ENCODE peak calls at places on chromosomes 5 and 9, in nine cellular contexts. One of them, this sample, is unnamed.

GRCh38 chr5:154110781-154111180 is 72.0 kb downstream of the MFAP3 start:
- DNase-seq in adrenal gland: no peak
- DNase-seq in neural crest cell: no peak
- DNase-seq in stimulated activated CD4-positive, alpha-beta T cell treated with anti-CD3 and anti-CD28 coated beads, TNF-alpha, amount 100 ng/mL, for 24 hours: no peak
- DNase-seq in stomach: no peak
- DNase-seq in activated T-helper 1 cell treated with anti-CD3 and anti-CD28 coated beads, Interleukin-2, amount 50 U/mL, for 16 hours: no peak
- DNase-seq in activated T-cell treated with anti-CD3 and anti-CD28 coated beads for 1 hour: no peak
- DNase-seq in Right ventricle myocardium superior: no peak
- DNase-seq in activated CD8-positive, alpha-beta T cell treated with anti-CD3 and anti-CD28 coated beads, Interleukin-2, amount 10 ng/mL, durations not matched to agents 7 days and 5 days: no peak
- DNase-seq in this sample: no peak

GRCh38 chr5:91182763-91183162 is 200.4 kb downstream of the ARRDC3 start:
- DNase-seq in adrenal gland: no peak
- DNase-seq in neural crest cell: no peak
- DNase-seq in stimulated activated CD4-positive, alpha-beta T cell treated with anti-CD3 and anti-CD28 coated beads, TNF-alpha, amount 100 ng/mL, for 24 hours: no peak
- DNase-seq in stomach: no peak
- DNase-seq in activated T-helper 1 cell treated with anti-CD3 and anti-CD28 coated beads, Interleukin-2, amount 50 U/mL, for 16 hours: no peak
- DNase-seq in activated T-cell treated with anti-CD3 and anti-CD28 coated beads for 1 hour: no peak
- DNase-seq in Right ventricle myocardium superior: no peak
- DNase-seq in activated CD8-positive, alpha-beta T cell treated with anti-CD3 and anti-CD28 coated beads, Interleukin-2, amount 10 ng/mL, durations not matched to agents 7 days and 5 days: no peak
- DNase-seq in this sample: no peak

GRCh38 chr5:132099073-132099748 is 25.6 kb downstream of the CSF2 start:
- DNase-seq in adrenal gland: no peak
- DNase-seq in neural crest cell: no peak
- DNase-seq in stimulated activated CD4-positive, alpha-beta T cell treated with anti-CD3 and anti-CD28 coated beads, TNF-alpha, amount 100 ng/mL, for 24 hours: peak; percentile 56
- DNase-seq in stomach: no peak
- DNase-seq in activated T-helper 1 cell treated with anti-CD3 and anti-CD28 coated beads, Interleukin-2, amount 50 U/mL, for 16 hours: no peak
- DNase-seq in activated T-cell treated with anti-CD3 and anti-CD28 coated beads for 1 hour: no peak
- DNase-seq in Right ventricle myocardium superior: no peak
- DNase-seq in activated CD8-positive, alpha-beta T cell treated with anti-CD3 and anti-CD28 coated beads, Interleukin-2, amount 10 ng/mL, durations not matched to agents 7 days and 5 days: peak; percentile 61
- DNase-seq in this sample: no peak

GRCh38 chr5:43833966-43834365 is 231.0 kb downstream of the NNT start:
- DNase-seq in adrenal gland: no peak
- DNase-seq in neural crest cell: no peak
- DNase-seq in stimulated activated CD4-positive, alpha-beta T cell treated with anti-CD3 and anti-CD28 coated beads, TNF-alpha, amount 100 ng/mL, for 24 hours: no peak
- DNase-seq in stomach: no peak
- DNase-seq in activated T-helper 1 cell treated with anti-CD3 and anti-CD28 coated beads, Interleukin-2, amount 50 U/mL, for 16 hours: no peak
- DNase-seq in activated T-cell treated with anti-CD3 and anti-CD28 coated beads for 1 hour: no peak
- DNase-seq in Right ventricle myocardium superior: no peak
- DNase-seq in activated CD8-positive, alpha-beta T cell treated with anti-CD3 and anti-CD28 coated beads, Interleukin-2, amount 10 ng/mL, durations not matched to agents 7 days and 5 days: no peak
- DNase-seq in this sample: no peak

GRCh38 chr5:118611332-118611945 is 376.9 kb downstream of the DTWD2 start:
- DNase-seq in adrenal gland: no peak
- DNase-seq in neural crest cell: no peak
- DNase-seq in stimulated activated CD4-positive, alpha-beta T cell treated with anti-CD3 and anti-CD28 coated beads, TNF-alpha, amount 100 ng/mL, for 24 hours: no peak
- DNase-seq in stomach: peak; percentile 35
- DNase-seq in activated T-helper 1 cell treated with anti-CD3 and anti-CD28 coated beads, Interleukin-2, amount 50 U/mL, for 16 hours: no peak
- DNase-seq in activated T-cell treated with anti-CD3 and anti-CD28 coated beads for 1 hour: no peak
- DNase-seq in Right ventricle myocardium superior: no peak
- DNase-seq in activated CD8-positive, alpha-beta T cell treated with anti-CD3 and anti-CD28 coated beads, Interleukin-2, amount 10 ng/mL, durations not matched to agents 7 days and 5 days: no peak
- DNase-seq in this sample: no peak

GRCh38 chr5:79689541-79690466 is at the start of gene CMYA5:
- DNase-seq in adrenal gland: no peak
- DNase-seq in neural crest cell: peak; percentile 30
- DNase-seq in stimulated activated CD4-positive, alpha-beta T cell treated with anti-CD3 and anti-CD28 coated beads, TNF-alpha, amount 100 ng/mL, for 24 hours: no peak
- DNase-seq in stomach: peak; percentile 28
- DNase-seq in activated T-helper 1 cell treated with anti-CD3 and anti-CD28 coated beads, Interleukin-2, amount 50 U/mL, for 16 hours: no peak
- DNase-seq in activated T-cell treated with anti-CD3 and anti-CD28 coated beads for 1 hour: no peak
- DNase-seq in Right ventricle myocardium superior: peak; percentile 74
- DNase-seq in activated CD8-positive, alpha-beta T cell treated with anti-CD3 and anti-CD28 coated beads, Interleukin-2, amount 10 ng/mL, durations not matched to agents 7 days and 5 days: no peak
- DNase-seq in this sample: peak; percentile 19

GRCh38 chr9:2565676-2566340 is 55.8 kb upstream of the VLDLR start:
- DNase-seq in adrenal gland: no peak
- DNase-seq in neural crest cell: no peak
- DNase-seq in stimulated activated CD4-positive, alpha-beta T cell treated with anti-CD3 and anti-CD28 coated beads, TNF-alpha, amount 100 ng/mL, for 24 hours: no peak
- DNase-seq in stomach: no peak
- DNase-seq in activated T-helper 1 cell treated with anti-CD3 and anti-CD28 coated beads, Interleukin-2, amount 50 U/mL, for 16 hours: no peak
- DNase-seq in activated T-cell treated with anti-CD3 and anti-CD28 coated beads for 1 hour: no peak
- DNase-seq in Right ventricle myocardium superior: no peak
- DNase-seq in activated CD8-positive, alpha-beta T cell treated with anti-CD3 and anti-CD28 coated beads, Interleukin-2, amount 10 ng/mL, durations not matched to agents 7 days and 5 days: no peak
- DNase-seq in this sample: no peak

GRCh38 chr5:167964529-167964928 is 326.9 kb upstream of the WWC1 start:
- DNase-seq in adrenal gland: no peak
- DNase-seq in neural crest cell: no peak
- DNase-seq in stimulated activated CD4-positive, alpha-beta T cell treated with anti-CD3 and anti-CD28 coated beads, TNF-alpha, amount 100 ng/mL, for 24 hours: no peak
- DNase-seq in stomach: no peak
- DNase-seq in activated T-helper 1 cell treated with anti-CD3 and anti-CD28 coated beads, Interleukin-2, amount 50 U/mL, for 16 hours: no peak
- DNase-seq in activated T-cell treated with anti-CD3 and anti-CD28 coated beads for 1 hour: no peak
- DNase-seq in Right ventricle myocardium superior: no peak
- DNase-seq in activated CD8-positive, alpha-beta T cell treated with anti-CD3 and anti-CD28 coated beads, Interleukin-2, amount 10 ng/mL, durations not matched to agents 7 days and 5 days: no peak
- DNase-seq in this sample: no peak

GRCh38 chr5:130605200-130605599 is 559.9 kb downstream of the HINT1 start:
- DNase-seq in adrenal gland: no peak
- DNase-seq in neural crest cell: no peak
- DNase-seq in stimulated activated CD4-positive, alpha-beta T cell treated with anti-CD3 and anti-CD28 coated beads, TNF-alpha, amount 100 ng/mL, for 24 hours: no peak
- DNase-seq in stomach: no peak
- DNase-seq in activated T-helper 1 cell treated with anti-CD3 and anti-CD28 coated beads, Interleukin-2, amount 50 U/mL, for 16 hours: no peak
- DNase-seq in activated T-cell treated with anti-CD3 and anti-CD28 coated beads for 1 hour: no peak
- DNase-seq in Right ventricle myocardium superior: no peak
- DNase-seq in activated CD8-positive, alpha-beta T cell treated with anti-CD3 and anti-CD28 coated beads, Interleukin-2, amount 10 ng/mL, durations not matched to agents 7 days and 5 days: no peak
- DNase-seq in this sample: no peak

GRCh38 chr9:135253305-135254004 is 166.0 kb downstream of the OLFM1 start:
- DNase-seq in adrenal gland: no peak
- DNase-seq in neural crest cell: no peak
- DNase-seq in stimulated activated CD4-positive, alpha-beta T cell treated with anti-CD3 and anti-CD28 coated beads, TNF-alpha, amount 100 ng/mL, for 24 hours: no peak
- DNase-seq in stomach: no peak
- DNase-seq in activated T-helper 1 cell treated with anti-CD3 and anti-CD28 coated beads, Interleukin-2, amount 50 U/mL, for 16 hours: no peak
- DNase-seq in activated T-cell treated with anti-CD3 and anti-CD28 coated beads for 1 hour: no peak
- DNase-seq in Right ventricle myocardium superior: peak; percentile 36
- DNase-seq in activated CD8-positive, alpha-beta T cell treated with anti-CD3 and anti-CD28 coated beads, Interleukin-2, amount 10 ng/mL, durations not matched to agents 7 days and 5 days: no peak
- DNase-seq in this sample: no peak

GRCh38 chr5:37722236-37723146 is 117.3 kb downstream of the GDNF start:
- DNase-seq in adrenal gland: no peak
- DNase-seq in neural crest cell: no peak
- DNase-seq in stimulated activated CD4-positive, alpha-beta T cell treated with anti-CD3 and anti-CD28 coated beads, TNF-alpha, amount 100 ng/mL, for 24 hours: peak; percentile 13
- DNase-seq in stomach: no peak
- DNase-seq in activated T-helper 1 cell treated with anti-CD3 and anti-CD28 coated beads, Interleukin-2, amount 50 U/mL, for 16 hours: no peak
- DNase-seq in activated T-cell treated with anti-CD3 and anti-CD28 coated beads for 1 hour: no peak
- DNase-seq in Right ventricle myocardium superior: no peak
- DNase-seq in activated CD8-positive, alpha-beta T cell treated with anti-CD3 and anti-CD28 coated beads, Interleukin-2, amount 10 ng/mL, durations not matched to agents 7 days and 5 days: peak; percentile 56
- DNase-seq in this sample: no peak

GRCh38 chr5:39578887-39579497 is 154.2 kb upstream of the DAB2 start:
- DNase-seq in adrenal gland: no peak
- DNase-seq in neural crest cell: no peak
- DNase-seq in stimulated activated CD4-positive, alpha-beta T cell treated with anti-CD3 and anti-CD28 coated beads, TNF-alpha, amount 100 ng/mL, for 24 hours: no peak
- DNase-seq in stomach: no peak
- DNase-seq in activated T-helper 1 cell treated with anti-CD3 and anti-CD28 coated beads, Interleukin-2, amount 50 U/mL, for 16 hours: no peak
- DNase-seq in activated T-cell treated with anti-CD3 and anti-CD28 coated beads for 1 hour: no peak
- DNase-seq in Right ventricle myocardium superior: no peak
- DNase-seq in activated CD8-positive, alpha-beta T cell treated with anti-CD3 and anti-CD28 coated beads, Interleukin-2, amount 10 ng/mL, durations not matched to agents 7 days and 5 days: no peak
- DNase-seq in this sample: no peak

GRCh38 chr5:10355071-10355889 is 1.8 kb downstream of the MARCHF6 start:
- DNase-seq in adrenal gland: no peak
- DNase-seq in neural crest cell: no peak
- DNase-seq in stimulated activated CD4-positive, alpha-beta T cell treated with anti-CD3 and anti-CD28 coated beads, TNF-alpha, amount 100 ng/mL, for 24 hours: no peak
- DNase-seq in stomach: no peak
- DNase-seq in activated T-helper 1 cell treated with anti-CD3 and anti-CD28 coated beads, Interleukin-2, amount 50 U/mL, for 16 hours: no peak
- DNase-seq in activated T-cell treated with anti-CD3 and anti-CD28 coated beads for 1 hour: no peak
- DNase-seq in Right ventricle myocardium superior: no peak
- DNase-seq in activated CD8-positive, alpha-beta T cell treated with anti-CD3 and anti-CD28 coated beads, Interleukin-2, amount 10 ng/mL, durations not matched to agents 7 days and 5 days: peak; percentile 44
- DNase-seq in this sample: no peak

This sample was measured in progenitor cell of endocrine pancreas.